ENCODE peak calls at places on chromosomes 1 and 21, in eight cellular contexts. One of them, this sample, is unnamed.
A peak's percentile ranks its signal among the peaks of the same experiment; 100 is the strongest.

GRCh38 chr1:87684786-87685185 is 356.1 kb downstream of the LMO4 start:
- DNase-seq in posterior cingulate gyrus: no peak
- DNase-seq in SK-MEL-5: peak; percentile 25
- DNase-seq in activated T-cell treated with anti-CD3 and anti-CD28 coated beads, Interleukin-2, amount 50 U/mL, for 48 hours: no peak
- DNase-seq in thoracic aorta: no peak
- DNase-seq in left ventricle myocardium superior: no peak
- DNase-seq in stomach: no peak
- DNase-seq in ACHN: no peak
- DNase-seq in this sample: no peak

GRCh38 chr1:166814611-166815010 is 24.7 kb upstream of the POGK start:
- DNase-seq in stomach: peak; percentile 43
- DNase-seq in SK-MEL-5: no peak
- DNase-seq in thoracic aorta: no peak
- DNase-seq in activated T-cell treated with anti-CD3 and anti-CD28 coated beads, Interleukin-2, amount 50 U/mL, for 48 hours: no peak
- DNase-seq in ACHN: peak; percentile 83
- DNase-seq in posterior cingulate gyrus: no peak
- DNase-seq in left ventricle myocardium superior: no peak
- DNase-seq in this sample: no peak

GRCh38 chr1:192005976-192006375 is 152.3 kb upstream of the RGS18 start:
- DNase-seq in stomach: no peak
- DNase-seq in activated T-cell treated with anti-CD3 and anti-CD28 coated beads, Interleukin-2, amount 50 U/mL, for 48 hours: no peak
- DNase-seq in thoracic aorta: no peak
- DNase-seq in SK-MEL-5: no peak
- DNase-seq in left ventricle myocardium superior: no peak
- DNase-seq in posterior cingulate gyrus: no peak
- DNase-seq in ACHN: no peak
- DNase-seq in this sample: no peak

GRCh38 chr1:156006666-156007376 is 13.9 kb downstream of the SSR2 start:
- DNase-seq in activated T-cell treated with anti-CD3 and anti-CD28 coated beads, Interleukin-2, amount 50 U/mL, for 48 hours: no peak
- DNase-seq in thoracic aorta: no peak
- DNase-seq in left ventricle myocardium superior: no peak
- DNase-seq in posterior cingulate gyrus: no peak
- DNase-seq in stomach: no peak
- DNase-seq in SK-MEL-5: peak; percentile 86
- DNase-seq in ACHN: no peak
- DNase-seq in this sample: no peak

GRCh38 chr1:27562021-27562420 is 41.9 kb downstream of the AHDC1 start:
- DNase-seq in thoracic aorta: no peak
- DNase-seq in stomach: no peak
- DNase-seq in left ventricle myocardium superior: peak; percentile 33
- DNase-seq in ACHN: no peak
- DNase-seq in activated T-cell treated with anti-CD3 and anti-CD28 coated beads, Interleukin-2, amount 50 U/mL, for 48 hours: no peak
- DNase-seq in posterior cingulate gyrus: no peak
- DNase-seq in SK-MEL-5: no peak
- DNase-seq in this sample: peak; percentile 39

GRCh38 chr21:38810826-38811164 is 5.1 kb downstream of the ETS2 start:
- DNase-seq in ACHN: no peak
- DNase-seq in activated T-cell treated with anti-CD3 and anti-CD28 coated beads, Interleukin-2, amount 50 U/mL, for 48 hours: no peak
- DNase-seq in left ventricle myocardium superior: no peak
- DNase-seq in SK-MEL-5: no peak
- DNase-seq in thoracic aorta: no peak
- DNase-seq in posterior cingulate gyrus: no peak
- DNase-seq in stomach: no peak
- DNase-seq in this sample: no peak

GRCh38 chr21:45818904-45819285 is 162.7 kb upstream of the COL6A1 start:
- DNase-seq in left ventricle myocardium superior: no peak
- DNase-seq in thoracic aorta: no peak
- DNase-seq in posterior cingulate gyrus: no peak
- DNase-seq in activated T-cell treated with anti-CD3 and anti-CD28 coated beads, Interleukin-2, amount 50 U/mL, for 48 hours: peak; percentile 87
- DNase-seq in stomach: no peak
- DNase-seq in ACHN: peak; percentile 71
- DNase-seq in SK-MEL-5: no peak
- DNase-seq in this sample: no peak

GRCh38 chr1:213669964-213670691 is 317.6 kb upstream of the PROX1 start:
- DNase-seq in activated T-cell treated with anti-CD3 and anti-CD28 coated beads, Interleukin-2, amount 50 U/mL, for 48 hours: no peak
- DNase-seq in ACHN: no peak
- DNase-seq in stomach: no peak
- DNase-seq in left ventricle myocardium superior: no peak
- DNase-seq in posterior cingulate gyrus: no peak
- DNase-seq in thoracic aorta: no peak
- DNase-seq in SK-MEL-5: no peak
- DNase-seq in this sample: no peak

GRCh38 chr1:202105571-202106339 is 17.0 kb upstream of the GPR37L1 start:
- DNase-seq in ACHN: peak; percentile 89
- DNase-seq in SK-MEL-5: peak; percentile 47
- DNase-seq in thoracic aorta: no peak
- DNase-seq in left ventricle myocardium superior: no peak
- DNase-seq in stomach: peak; percentile 83
- DNase-seq in posterior cingulate gyrus: no peak
- DNase-seq in activated T-cell treated with anti-CD3 and anti-CD28 coated beads, Interleukin-2, amount 50 U/mL, for 48 hours: no peak
- DNase-seq in this sample: no peak

GRCh38 chr1:88800382-88801051 is 90.8 kb downstream of the GTF2B start:
- DNase-seq in thoracic aorta: no peak
- DNase-seq in stomach: no peak
- DNase-seq in activated T-cell treated with anti-CD3 and anti-CD28 coated beads, Interleukin-2, amount 50 U/mL, for 48 hours: no peak
- DNase-seq in SK-MEL-5: peak; percentile 67
- DNase-seq in ACHN: peak; percentile 50
- DNase-seq in posterior cingulate gyrus: no peak
- DNase-seq in left ventricle myocardium superior: no peak
- DNase-seq in this sample: peak; percentile 12

GRCh38 chr1:46575778-46576177 is 24.3 kb upstream of the KNCN start:
- DNase-seq in activated T-cell treated with anti-CD3 and anti-CD28 coated beads, Interleukin-2, amount 50 U/mL, for 48 hours: no peak
- DNase-seq in thoracic aorta: no peak
- DNase-seq in left ventricle myocardium superior: no peak
- DNase-seq in SK-MEL-5: no peak
- DNase-seq in stomach: no peak
- DNase-seq in ACHN: no peak
- DNase-seq in posterior cingulate gyrus: no peak
- DNase-seq in this sample: peak; percentile 6

GRCh38 chr1:156146006-156146748 is 7.2 kb upstream of the SEMA4A start:
- DNase-seq in ACHN: peak; percentile 97
- DNase-seq in posterior cingulate gyrus: no peak
- DNase-seq in stomach: peak; percentile 67
- DNase-seq in thoracic aorta: no peak
- DNase-seq in SK-MEL-5: peak; percentile 94
- DNase-seq in activated T-cell treated with anti-CD3 and anti-CD28 coated beads, Interleukin-2, amount 50 U/mL, for 48 hours: peak; percentile 65
- DNase-seq in left ventricle myocardium superior: peak; percentile 81
- DNase-seq in this sample: peak; percentile 86

GRCh38 chr1:198756470-198756869 is 117.6 kb downstream of the PTPRC start:
- DNase-seq in activated T-cell treated with anti-CD3 and anti-CD28 coated beads, Interleukin-2, amount 50 U/mL, for 48 hours: no peak
- DNase-seq in thoracic aorta: no peak
- DNase-seq in ACHN: peak; percentile 29
- DNase-seq in left ventricle myocardium superior: no peak
- DNase-seq in posterior cingulate gyrus: no peak
- DNase-seq in stomach: no peak
- DNase-seq in SK-MEL-5: peak; percentile 39
- DNase-seq in this sample: peak; percentile 49

GRCh38 chr1:234608720-234609527 is 1.1 kb downstream of the IRF2BP2 start:
- DNase-seq in ACHN: peak; percentile 62
- DNase-seq in thoracic aorta: no peak
- DNase-seq in left ventricle myocardium superior: peak; percentile 72
- DNase-seq in activated T-cell treated with anti-CD3 and anti-CD28 coated beads, Interleukin-2, amount 50 U/mL, for 48 hours: peak; percentile 76
- DNase-seq in SK-MEL-5: peak; percentile 42
- DNase-seq in posterior cingulate gyrus: no peak
- DNase-seq in stomach: peak; percentile 64
- DNase-seq in this sample: peak; percentile 53

GRCh38 chr1:212158912-212159796 is 123.6 kb downstream of the DTL start:
- DNase-seq in stomach: peak; percentile 64
- DNase-seq in ACHN: no peak
- DNase-seq in thoracic aorta: no peak
- DNase-seq in SK-MEL-5: no peak
- DNase-seq in activated T-cell treated with anti-CD3 and anti-CD28 coated beads, Interleukin-2, amount 50 U/mL, for 48 hours: no peak
- DNase-seq in left ventricle myocardium superior: no peak
- DNase-seq in posterior cingulate gyrus: no peak
- DNase-seq in this sample: no peak

GRCh38 chr1:241848680-241849344 is 808 bp downstream of the EXO1 start:
- DNase-seq in left ventricle myocardium superior: no peak
- DNase-seq in posterior cingulate gyrus: no peak
- DNase-seq in SK-MEL-5: no peak
- DNase-seq in stomach: no peak
- DNase-seq in ACHN: no peak
- DNase-seq in thoracic aorta: no peak
- DNase-seq in activated T-cell treated with anti-CD3 and anti-CD28 coated beads, Interleukin-2, amount 50 U/mL, for 48 hours: no peak
- DNase-seq in this sample: no peak

GRCh38 chr1:17825273-17826164 is 70.4 kb downstream of the ACTL8 start:
- DNase-seq in posterior cingulate gyrus: no peak
- DNase-seq in SK-MEL-5: no peak
- DNase-seq in stomach: peak; percentile 21
- DNase-seq in ACHN: no peak
- DNase-seq in left ventricle myocardium superior: no peak
- DNase-seq in activated T-cell treated with anti-CD3 and anti-CD28 coated beads, Interleukin-2, amount 50 U/mL, for 48 hours: no peak
- DNase-seq in thoracic aorta: no peak
- DNase-seq in this sample: no peak

GRCh38 chr1:69077198-69077597 is 490.5 kb upstream of the LRRC7 start:
- DNase-seq in thoracic aorta: no peak
- DNase-seq in SK-MEL-5: no peak
- DNase-seq in ACHN: no peak
- DNase-seq in posterior cingulate gyrus: no peak
- DNase-seq in left ventricle myocardium superior: no peak
- DNase-seq in activated T-cell treated with anti-CD3 and anti-CD28 coated beads, Interleukin-2, amount 50 U/mL, for 48 hours: no peak
- DNase-seq in stomach: no peak
- DNase-seq in this sample: no peak

GRCh38 chr1:10909697-10910489 is 102.6 kb upstream of the TARDBP start:
- DNase-seq in posterior cingulate gyrus: no peak
- DNase-seq in SK-MEL-5: peak; percentile 59
- DNase-seq in activated T-cell treated with anti-CD3 and anti-CD28 coated beads, Interleukin-2, amount 50 U/mL, for 48 hours: peak; percentile 84
- DNase-seq in left ventricle myocardium superior: peak; percentile 76
- DNase-seq in thoracic aorta: no peak
- DNase-seq in stomach: peak; percentile 77
- DNase-seq in ACHN: peak; percentile 45
- DNase-seq in this sample: no peak

GRCh38 chr1:204619721-204620120 is 65.8 kb downstream of the LRRN2 start:
- DNase-seq in SK-MEL-5: no peak
- DNase-seq in ACHN: no peak
- DNase-seq in activated T-cell treated with anti-CD3 and anti-CD28 coated beads, Interleukin-2, amount 50 U/mL, for 48 hours: no peak
- DNase-seq in posterior cingulate gyrus: no peak
- DNase-seq in left ventricle myocardium superior: no peak
- DNase-seq in stomach: no peak
- DNase-seq in thoracic aorta: no peak
- DNase-seq in this sample: no peak

GRCh38 chr1:226778657-226779058 is 39.6 kb upstream of the ITPKB start:
- DNase-seq in posterior cingulate gyrus: no peak
- DNase-seq in stomach: peak; percentile 29
- DNase-seq in SK-MEL-5: no peak
- DNase-seq in activated T-cell treated with anti-CD3 and anti-CD28 coated beads, Interleukin-2, amount 50 U/mL, for 48 hours: no peak
- DNase-seq in left ventricle myocardium superior: no peak
- DNase-seq in ACHN: no peak
- DNase-seq in thoracic aorta: peak; percentile 16
- DNase-seq in this sample: no peak

GRCh38 chr21:28904961-28905435 is 87.7 kb downstream of the LTN1 start:
- DNase-seq in activated T-cell treated with anti-CD3 and anti-CD28 coated beads, Interleukin-2, amount 50 U/mL, for 48 hours: no peak
- DNase-seq in thoracic aorta: no peak
- DNase-seq in stomach: no peak
- DNase-seq in left ventricle myocardium superior: no peak
- DNase-seq in ACHN: no peak
- DNase-seq in SK-MEL-5: no peak
- DNase-seq in posterior cingulate gyrus: no peak
- DNase-seq in this sample: peak; percentile 77

GRCh38 chr1:114345930-114346479 is 165.0 kb downstream of the TRIM33 start:
- DNase-seq in thoracic aorta: no peak
- DNase-seq in stomach: no peak
- DNase-seq in SK-MEL-5: no peak
- DNase-seq in left ventricle myocardium superior: peak; percentile 40
- DNase-seq in posterior cingulate gyrus: no peak
- DNase-seq in activated T-cell treated with anti-CD3 and anti-CD28 coated beads, Interleukin-2, amount 50 U/mL, for 48 hours: peak; percentile 36
- DNase-seq in ACHN: no peak
- DNase-seq in this sample: peak; percentile 35

GRCh38 chr1:206945779-206946178 is 487 bp downstream of the PIGR start:
- DNase-seq in SK-MEL-5: no peak
- DNase-seq in ACHN: no peak
- DNase-seq in stomach: no peak
- DNase-seq in activated T-cell treated with anti-CD3 and anti-CD28 coated beads, Interleukin-2, amount 50 U/mL, for 48 hours: no peak
- DNase-seq in left ventricle myocardium superior: no peak
- DNase-seq in posterior cingulate gyrus: no peak
- DNase-seq in thoracic aorta: no peak
- DNase-seq in this sample: no peak

GRCh38 chr1:160942926-160943325 is 11.7 kb downstream of the ITLN2 start:
- DNase-seq in activated T-cell treated with anti-CD3 and anti-CD28 coated beads, Interleukin-2, amount 50 U/mL, for 48 hours: no peak
- DNase-seq in posterior cingulate gyrus: no peak
- DNase-seq in left ventricle myocardium superior: no peak
- DNase-seq in stomach: no peak
- DNase-seq in SK-MEL-5: peak; percentile 58
- DNase-seq in thoracic aorta: no peak
- DNase-seq in ACHN: peak; percentile 49
- DNase-seq in this sample: no peak

GRCh38 chr21:46422636-46423241 is 36.0 kb upstream of the DIP2A start:
- DNase-seq in posterior cingulate gyrus: no peak
- DNase-seq in thoracic aorta: no peak
- DNase-seq in ACHN: no peak
- DNase-seq in activated T-cell treated with anti-CD3 and anti-CD28 coated beads, Interleukin-2, amount 50 U/mL, for 48 hours: no peak
- DNase-seq in left ventricle myocardium superior: peak; percentile 1
- DNase-seq in SK-MEL-5: no peak
- DNase-seq in stomach: no peak
- DNase-seq in this sample: no peak

GRCh38 chr1:78240755-78241154 is 195.0 kb downstream of the GIPC2 start:
- DNase-seq in posterior cingulate gyrus: no peak
- DNase-seq in left ventricle myocardium superior: no peak
- DNase-seq in SK-MEL-5: no peak
- DNase-seq in stomach: no peak
- DNase-seq in activated T-cell treated with anti-CD3 and anti-CD28 coated beads, Interleukin-2, amount 50 U/mL, for 48 hours: no peak
- DNase-seq in thoracic aorta: no peak
- DNase-seq in ACHN: no peak
- DNase-seq in this sample: no peak

GRCh38 chr21:33374080-33374873 is 28.9 kb upstream of the IFNGR2 start:
- DNase-seq in left ventricle myocardium superior: peak; percentile 58
- DNase-seq in stomach: peak; percentile 58
- DNase-seq in ACHN: peak; percentile 48
- DNase-seq in activated T-cell treated with anti-CD3 and anti-CD28 coated beads, Interleukin-2, amount 50 U/mL, for 48 hours: peak; percentile 58
- DNase-seq in thoracic aorta: no peak
- DNase-seq in posterior cingulate gyrus: no peak
- DNase-seq in SK-MEL-5: peak; percentile 60
- DNase-seq in this sample: no peak

GRCh38 chr1:224045556-224045955 is 68.4 kb upstream of the FBXO28 start:
- DNase-seq in SK-MEL-5: no peak
- DNase-seq in posterior cingulate gyrus: no peak
- DNase-seq in ACHN: no peak
- DNase-seq in left ventricle myocardium superior: no peak
- DNase-seq in activated T-cell treated with anti-CD3 and anti-CD28 coated beads, Interleukin-2, amount 50 U/mL, for 48 hours: no peak
- DNase-seq in thoracic aorta: no peak
- DNase-seq in stomach: no peak
- DNase-seq in this sample: no peak

GRCh38 chr1:221910222-221910621 is 168.3 kb upstream of the DUSP10 start:
- DNase-seq in left ventricle myocardium superior: no peak
- DNase-seq in activated T-cell treated with anti-CD3 and anti-CD28 coated beads, Interleukin-2, amount 50 U/mL, for 48 hours: no peak
- DNase-seq in posterior cingulate gyrus: no peak
- DNase-seq in SK-MEL-5: no peak
- DNase-seq in stomach: no peak
- DNase-seq in ACHN: no peak
- DNase-seq in thoracic aorta: no peak
- DNase-seq in this sample: no peak

GRCh38 chr1:146020058-146020738 is 1.3 kb downstream of the HJV start:
- DNase-seq in activated T-cell treated with anti-CD3 and anti-CD28 coated beads, Interleukin-2, amount 50 U/mL, for 48 hours: no peak
- DNase-seq in ACHN: no peak
- DNase-seq in SK-MEL-5: no peak
- DNase-seq in left ventricle myocardium superior: no peak
- DNase-seq in stomach: no peak
- DNase-seq in posterior cingulate gyrus: no peak
- DNase-seq in thoracic aorta: no peak
- DNase-seq in this sample: no peak

GRCh38 chr1:25039229-25039628 is 109.2 kb upstream of the RUNX3 start:
- DNase-seq in thoracic aorta: no peak
- DNase-seq in ACHN: no peak
- DNase-seq in SK-MEL-5: peak; percentile 37
- DNase-seq in activated T-cell treated with anti-CD3 and anti-CD28 coated beads, Interleukin-2, amount 50 U/mL, for 48 hours: no peak
- DNase-seq in stomach: no peak
- DNase-seq in left ventricle myocardium superior: no peak
- DNase-seq in posterior cingulate gyrus: no peak
- DNase-seq in this sample: no peak

GRCh38 chr1:192435704-192436103 is 118.9 kb downstream of the RGS21 start:
- DNase-seq in thoracic aorta: no peak
- DNase-seq in stomach: no peak
- DNase-seq in ACHN: no peak
- DNase-seq in activated T-cell treated with anti-CD3 and anti-CD28 coated beads, Interleukin-2, amount 50 U/mL, for 48 hours: no peak
- DNase-seq in SK-MEL-5: no peak
- DNase-seq in posterior cingulate gyrus: no peak
- DNase-seq in left ventricle myocardium superior: no peak
- DNase-seq in this sample: no peak

GRCh38 chr1:99358771-99359170 is 94.5 kb downstream of the PLPPR4 start:
- DNase-seq in SK-MEL-5: no peak
- DNase-seq in thoracic aorta: no peak
- DNase-seq in posterior cingulate gyrus: no peak
- DNase-seq in stomach: no peak
- DNase-seq in left ventricle myocardium superior: no peak
- DNase-seq in activated T-cell treated with anti-CD3 and anti-CD28 coated beads, Interleukin-2, amount 50 U/mL, for 48 hours: no peak
- DNase-seq in ACHN: no peak
- DNase-seq in this sample: no peak

This sample was measured in G401.